ENCODE peak calls at places on chromosome 12, in six cellular contexts. C is heart right ventricle, A is IMR-90, F is ascending aorta, Q is psoas muscle, I is A673. K is an unnamed sample. For H3K9me3 and H3K4me1, the result is how much of the 10 kb centered on the place peaks cover.

GRCh38 chr12:2893007-2893406 is 2.3 kb downstream of the TULP3 start:
- DNase-seq in C (no peak), A (peak), F (no peak), Q (no peak), I (peak), K (peak)

GRCh38 chr12:131188131-131189050 is 234.7 kb downstream of the ADGRD1 start:
- DNase-seq in C (no peak), A (no peak), F (no peak), Q (no peak), I (no peak), K (no peak)

GRCh38 chr12:64691227-64691792 is 67.9 kb downstream of the GNS start:
- DNase-seq in C (no peak), A (no peak), F (no peak), Q (no peak), I (no peak), K (no peak)

GRCh38 chr12:2805146-2805525 is 7.3 kb upstream of the ITFG2 start:
- DNase-seq in C (no peak), A (peak), F (no peak), Q (no peak), I (no peak), K (no peak)

GRCh38 chr12:56987551-56988053 is 18.7 kb downstream of the ZBTB39 start:
- DNase-seq in C (peak), A (peak), F (no peak), Q (peak), I (peak), K (peak)

GRCh38 chr12:20367731-20368652 is at the start of gene PDE3A:
- DNase-seq in C (peak), A (peak), F (no peak), Q (peak), I (peak), K (peak)

GRCh38 chr12:54417712-54418440 is 1.2 kb downstream of the ITGA5 start:
- DNase-seq in C (peak), A (no peak), F (no peak), Q (peak), I (no peak), K (peak)

GRCh38 chr12:101696477-101697196 is 803 bp upstream of the CHPT1 start:
- DNase-seq in C (peak), A (no peak), F (no peak), Q (peak), I (no peak), K (peak)

GRCh38 chr12:34218193-34219045 is 196.1 kb downstream of the ALG10 start:
- DNase-seq in C (peak), A (peak), F (no peak), Q (no peak), I (peak), K (peak)

GRCh38 chr12:2958432-2959193 is 584 bp upstream of the TEAD4 start:
- DNase-seq in C (peak), A (peak), F (no peak), Q (peak), I (peak), K (peak)

GRCh38 chr12:116426391-116427136 is 132.6 kb upstream of the MAP1LC3B2 start:
- DNase-seq in C (peak), A (peak), F (peak), Q (peak), I (peak), K (peak)

GRCh38 chr12:117865505-117865904 is 103.3 kb downstream of the KSR2 start:
- DNase-seq in C (no peak), A (no peak), F (no peak), Q (no peak), I (no peak), K (no peak)

GRCh38 chr12:117872521-117873169 is 96.1 kb downstream of the KSR2 start:
- DNase-seq in C (no peak), A (no peak), F (no peak), Q (no peak), I (no peak), K (no peak)

GRCh38 chr12:117861691-117862090 is 107.1 kb downstream of the KSR2 start:
- DNase-seq in C (no peak), A (no peak), F (no peak), Q (no peak), I (no peak), K (no peak)

GRCh38 chr12:117863004-117863709 is 105.6 kb downstream of the KSR2 start:
- DNase-seq in C (no peak), A (no peak), F (no peak), Q (no peak), I (no peak), K (no peak)

DNA sequence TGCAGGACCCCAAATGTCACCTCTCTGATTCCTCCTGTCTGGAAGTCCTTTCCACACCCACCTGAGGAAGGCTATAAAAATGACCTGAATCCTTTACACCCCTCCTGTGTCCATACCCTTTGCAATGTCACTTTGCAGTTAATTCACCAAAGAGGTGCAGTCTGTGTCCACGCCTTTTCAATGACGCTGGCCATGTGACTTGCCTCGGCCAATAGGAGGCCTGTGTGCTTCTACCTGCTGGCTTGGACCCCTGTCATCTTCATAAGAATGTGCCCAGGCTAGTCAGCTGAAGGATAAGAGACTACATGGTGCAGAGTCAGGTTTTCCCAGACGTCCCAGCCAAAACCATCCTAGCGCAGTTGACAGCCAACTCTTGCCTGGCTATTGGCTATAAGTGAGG is 101.4 kb downstream of the KSR2 start:
- DNase-seq in C (no peak), A (no peak), F (no peak), Q (no peak), I (no peak), K (no peak)
- H3K9me3 ChIP-seq in C (under half), A (under half), F (under half), Q (under half), I (under half), K (under half)

GRCh38 chr12:88839486-88839885 is 259.2 kb upstream of the KITLG start:
- DNase-seq in C (no peak), A (no peak), F (no peak), Q (no peak), I (no peak), K (no peak)

GRCh38 chr12:88833641-88834116 is 253.4 kb upstream of the KITLG start:
- DNase-seq in C (no peak), A (peak), F (no peak), Q (no peak), I (no peak), K (no peak)

GRCh38 chr12:88834226-88834625 is 254.0 kb upstream of the KITLG start:
- DNase-seq in C (no peak), A (peak), F (no peak), Q (no peak), I (no peak), K (no peak)

GRCh38 chr12:88836156-88836555 is 255.9 kb upstream of the KITLG start:
- DNase-seq in C (no peak), A (no peak), F (no peak), Q (no peak), I (no peak), K (no peak)
- H3K27ac ChIP-seq in C (no peak), A (no peak), F (no peak), Q (no peak), I (no peak), K (no peak)

GRCh38 chr12:103475073-103475472 is 20.7 kb downstream of the C12orf42 start:
- DNase-seq in C (no peak), A (no peak), F (no peak), Q (no peak), I (no peak), K (no peak)

GRCh38 chr12:103468837-103469236 is 26.9 kb downstream of the C12orf42 start:
- DNase-seq in C (no peak), A (no peak), F (no peak), Q (no peak), I (no peak), K (no peak)

GRCh38 chr12:103469716-103470115 is 26.1 kb downstream of the C12orf42 start:
- DNase-seq in C (no peak), A (no peak), F (no peak), Q (no peak), I (no peak), K (no peak)

GRCh38 chr12:103470664-103471063 is 25.1 kb downstream of the C12orf42 start:
- DNase-seq in C (no peak), A (no peak), F (no peak), Q (no peak), I (no peak), K (no peak)
- H3K4me1 ChIP-seq in C (under half), A (under half), F (under half), Q (under half), I (under half), K (under half)

GRCh38 chr12:114440450-114441383 is 34.8 kb upstream of the TBX5 start:
- DNase-seq in C (no peak), A (no peak), F (no peak), Q (no peak), I (no peak), K (peak)

GRCh38 chr12:114445401-114446323 is 39.7 kb upstream of the TBX5 start:
- DNase-seq in C (no peak), A (no peak), F (no peak), Q (no peak), I (no peak), K (no peak)

GRCh38 chr12:114447274-114447716 is 41.4 kb upstream of the TBX5 start:
- DNase-seq in C (no peak), A (no peak), F (no peak), Q (no peak), I (no peak), K (peak)

GRCh38 chr12:114444422-114445279 is 38.7 kb upstream of the TBX5 start:
- DNase-seq in C (no peak), A (no peak), F (no peak), Q (no peak), I (no peak), K (peak)

GRCh38 chr12:114443607-114444421 is 37.9 kb upstream of the TBX5 start:
- DNase-seq in C (no peak), A (no peak), F (no peak), Q (no peak), I (no peak), K (peak)
- H3K9me3 ChIP-seq in C (under half), A (under half), F (under half), Q (under half), I (under half), K (under half)

DNA sequence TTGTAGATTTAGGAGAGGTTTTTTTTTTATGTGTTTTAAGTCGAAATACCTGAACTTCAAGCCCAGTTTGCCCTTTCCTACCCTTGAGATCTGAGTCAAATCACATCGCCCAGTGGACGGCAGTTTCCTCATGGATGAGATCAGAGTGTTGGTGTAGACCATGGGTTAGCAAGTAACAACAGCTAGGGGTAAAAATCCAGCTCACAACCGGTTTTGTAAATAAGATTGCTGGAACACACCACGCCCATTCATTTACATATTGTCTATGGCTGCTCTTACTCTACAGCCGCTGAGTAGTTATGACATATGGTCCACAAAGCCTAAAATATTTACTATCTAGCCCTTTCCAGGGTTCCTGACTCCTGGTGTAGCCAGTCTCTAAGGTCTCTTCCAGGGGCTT is 158.5 kb upstream of the PLEKHG7 start:
- DNase-seq in C (no peak), A (no peak), F (no peak), Q (no peak), I (no peak), K (no peak)
- H3K27ac ChIP-seq in C (peak), A (no peak), F (no peak), Q (no peak), I (no peak), K (no peak)

GRCh38 chr12:12608557-12608957 is 3.1 kb upstream of the CREBL2 start:
- DNase-seq in C (no peak), A (peak), F (no peak), Q (no peak), I (peak), K (no peak)
- H3K4me1 ChIP-seq in C (under half), A (under half), F (under half), Q (under half), I (under half), K (under half)

K was measured in right cardiac atrium.